ENCODE peak calls at places on chromosomes 4 and X, in five cellular contexts. One of them, this sample, is unnamed.

GRCh38 chrX:26851981-26852380 is 611.2 kb downstream of the PPP4R3C start:
- DNase-seq in AG08396: no peak
- DNase-seq in trophoblast cell: peak
- DNase-seq in fibroblast of mammary gland: peak
- DNase-seq in fibroblast of lung: peak
- DNase-seq in this sample: no peak

GRCh38 chr4:41935652-41936021 is 408 bp downstream of the TMEM33 start:
- DNase-seq in AG08396: peak
- DNase-seq in trophoblast cell: peak
- DNase-seq in fibroblast of mammary gland: peak
- DNase-seq in fibroblast of lung: peak
- DNase-seq in this sample: no peak

GRCh38 chr4:182862921-182863320 is 54.3 kb downstream of the DCTD start:
- DNase-seq in AG08396: no peak
- DNase-seq in trophoblast cell: no peak
- DNase-seq in fibroblast of mammary gland: no peak
- DNase-seq in fibroblast of lung: no peak
- DNase-seq in this sample: peak

GRCh38 chr4:168388890-168389289 is 70.3 kb upstream of the DDX60 start:
- DNase-seq in AG08396: peak
- DNase-seq in trophoblast cell: no peak
- DNase-seq in fibroblast of mammary gland: peak
- DNase-seq in fibroblast of lung: peak
- DNase-seq in this sample: no peak

GRCh38 chrX:8849945-8850344 is 48.8 kb upstream of the FAM9A start:
- DNase-seq in AG08396: no peak
- DNase-seq in trophoblast cell: no peak
- DNase-seq in fibroblast of mammary gland: no peak
- DNase-seq in fibroblast of lung: no peak
- DNase-seq in this sample: no peak

GRCh38 chrX:154315416-154315815 is 19.8 kb downstream of the TKTL1 start:
- DNase-seq in AG08396: no peak
- DNase-seq in trophoblast cell: no peak
- DNase-seq in fibroblast of mammary gland: no peak
- DNase-seq in fibroblast of lung: no peak
- DNase-seq in this sample: peak

GRCh38 chr4:10697071-10697470 is 12.5 kb upstream of the CLNK start:
- DNase-seq in AG08396: no peak
- DNase-seq in trophoblast cell: no peak
- DNase-seq in fibroblast of mammary gland: no peak
- DNase-seq in fibroblast of lung: no peak
- DNase-seq in this sample: no peak

GRCh38 chrX:131783555-131784338 is 239.4 kb upstream of the STK26 start:
- DNase-seq in AG08396: peak
- DNase-seq in trophoblast cell: peak
- DNase-seq in fibroblast of mammary gland: peak
- DNase-seq in fibroblast of lung: no peak
- DNase-seq in this sample: no peak

GRCh38 chrX:119398974-119399771 is at the start of gene SLC25A43:
- DNase-seq in AG08396: peak
- DNase-seq in trophoblast cell: peak
- DNase-seq in fibroblast of mammary gland: peak
- DNase-seq in fibroblast of lung: peak
- DNase-seq in this sample: peak

GRCh38 chr4:78293841-78294301 is 236.7 kb downstream of the FRAS1 start:
- DNase-seq in AG08396: peak
- DNase-seq in trophoblast cell: peak
- DNase-seq in fibroblast of mammary gland: peak
- DNase-seq in fibroblast of lung: peak
- DNase-seq in this sample: no peak

GRCh38 chrX:28498658-28499057 is 88.6 kb upstream of the IL1RAPL1 start:
- DNase-seq in AG08396: no peak
- DNase-seq in trophoblast cell: no peak
- DNase-seq in fibroblast of mammary gland: no peak
- DNase-seq in fibroblast of lung: peak
- DNase-seq in this sample: no peak

GRCh38 chrX:45621356-45622041 is 420.8 kb upstream of the DIPK2B start:
- DNase-seq in AG08396: peak
- DNase-seq in trophoblast cell: peak
- DNase-seq in fibroblast of mammary gland: peak
- DNase-seq in fibroblast of lung: peak
- DNase-seq in this sample: no peak

GRCh38 chr4:37662306-37662705 is 23.9 kb downstream of the RELL1 start:
- DNase-seq in AG08396: no peak
- DNase-seq in trophoblast cell: no peak
- DNase-seq in fibroblast of mammary gland: no peak
- DNase-seq in fibroblast of lung: no peak
- DNase-seq in this sample: no peak

GRCh38 chrX:101229155-101229554 is 9.6 kb downstream of the DRP2 start:
- DNase-seq in AG08396: no peak
- DNase-seq in trophoblast cell: no peak
- DNase-seq in fibroblast of mammary gland: peak
- DNase-seq in fibroblast of lung: peak
- DNase-seq in this sample: no peak

GRCh38 chrX:118272237-118272636 is 73.7 kb upstream of the WDR44 start:
- DNase-seq in AG08396: no peak
- DNase-seq in trophoblast cell: peak
- DNase-seq in fibroblast of mammary gland: peak
- DNase-seq in fibroblast of lung: peak
- DNase-seq in this sample: no peak

GRCh38 chr4:4647041-4647440 is 105.2 kb upstream of the STX18 start:
- DNase-seq in AG08396: peak
- DNase-seq in trophoblast cell: no peak
- DNase-seq in fibroblast of mammary gland: peak
- DNase-seq in fibroblast of lung: no peak
- DNase-seq in this sample: no peak

GRCh38 chr4:152090543-152090942 is 329.7 kb upstream of the GATB start:
- DNase-seq in AG08396: peak
- DNase-seq in trophoblast cell: peak
- DNase-seq in fibroblast of mammary gland: peak
- DNase-seq in fibroblast of lung: peak
- DNase-seq in this sample: no peak

GRCh38 chrX:134172588-134173259 is 64.3 kb upstream of the CCDC160 start:
- DNase-seq in AG08396: peak
- DNase-seq in trophoblast cell: peak
- DNase-seq in fibroblast of mammary gland: no peak
- DNase-seq in fibroblast of lung: peak
- DNase-seq in this sample: no peak

GRCh38 chrX:48083212-48083611 is 11.8 kb upstream of the ZNF630 start:
- DNase-seq in AG08396: peak
- DNase-seq in trophoblast cell: peak
- DNase-seq in fibroblast of mammary gland: peak
- DNase-seq in fibroblast of lung: peak
- DNase-seq in this sample: no peak

GRCh38 chr4:4384837-4385236 is 2.1 kb upstream of the NSG1 start:
- DNase-seq in AG08396: peak
- DNase-seq in trophoblast cell: peak
- DNase-seq in fibroblast of mammary gland: peak
- DNase-seq in fibroblast of lung: no peak
- DNase-seq in this sample: no peak

GRCh38 chr4:117831060-117831683 is 203.1 kb upstream of the NDST3 start:
- DNase-seq in AG08396: no peak
- DNase-seq in trophoblast cell: no peak
- DNase-seq in fibroblast of mammary gland: no peak
- DNase-seq in fibroblast of lung: no peak
- DNase-seq in this sample: no peak

GRCh38 chr4:95232358-95233156 is 316.2 kb downstream of the UNC5C start:
- DNase-seq in AG08396: no peak
- DNase-seq in trophoblast cell: no peak
- DNase-seq in fibroblast of mammary gland: no peak
- DNase-seq in fibroblast of lung: no peak
- DNase-seq in this sample: no peak

GRCh38 chr4:70818921-70819320 is 20.8 kb downstream of the GRSF1 start:
- DNase-seq in AG08396: no peak
- DNase-seq in trophoblast cell: no peak
- DNase-seq in fibroblast of mammary gland: no peak
- DNase-seq in fibroblast of lung: no peak
- DNase-seq in this sample: no peak

GRCh38 chrX:27598312-27598711 is 8.2 kb downstream of the DCAF8L2 start:
- DNase-seq in AG08396: no peak
- DNase-seq in trophoblast cell: no peak
- DNase-seq in fibroblast of mammary gland: no peak
- DNase-seq in fibroblast of lung: no peak
- DNase-seq in this sample: no peak

GRCh38 chr4:118348886-118349285 is 3.9 kb downstream of the PRSS12 start:
- DNase-seq in AG08396: no peak
- DNase-seq in trophoblast cell: peak
- DNase-seq in fibroblast of mammary gland: no peak
- DNase-seq in fibroblast of lung: no peak
- DNase-seq in this sample: no peak

GRCh38 chrX:48972214-48973164 is 845 bp upstream of the KCND1 start:
- DNase-seq in AG08396: peak
- DNase-seq in trophoblast cell: peak
- DNase-seq in fibroblast of mammary gland: peak
- DNase-seq in fibroblast of lung: peak
- DNase-seq in this sample: no peak

GRCh38 chr4:128287159-128287870 is at the start of gene PGRMC2:
- DNase-seq in AG08396: no peak
- DNase-seq in trophoblast cell: peak
- DNase-seq in fibroblast of mammary gland: peak
- DNase-seq in fibroblast of lung: peak
- DNase-seq in this sample: peak

GRCh38 chrX:136736690-136737089 is 44.0 kb downstream of the ARHGEF6 start:
- DNase-seq in AG08396: no peak
- DNase-seq in trophoblast cell: no peak
- DNase-seq in fibroblast of mammary gland: no peak
- DNase-seq in fibroblast of lung: no peak
- DNase-seq in this sample: no peak

GRCh38 chr4:21522296-21522695 is 426.3 kb downstream of the KCNIP4 start:
- DNase-seq in AG08396: no peak
- DNase-seq in trophoblast cell: no peak
- DNase-seq in fibroblast of mammary gland: no peak
- DNase-seq in fibroblast of lung: no peak
- DNase-seq in this sample: no peak

GRCh38 chrX:20620301-20620700 is 353.6 kb upstream of the RPS6KA3 start:
- DNase-seq in AG08396: peak
- DNase-seq in trophoblast cell: peak
- DNase-seq in fibroblast of mammary gland: peak
- DNase-seq in fibroblast of lung: peak
- DNase-seq in this sample: no peak

GRCh38 chr4:170025523-170026252 is 507 bp downstream of the MFAP3L start:
- DNase-seq in AG08396: no peak
- DNase-seq in trophoblast cell: peak
- DNase-seq in fibroblast of mammary gland: peak
- DNase-seq in fibroblast of lung: peak
- DNase-seq in this sample: no peak

GRCh38 chrX:43745938-43746721 is 90.0 kb downstream of the MAOA start:
- DNase-seq in AG08396: no peak
- DNase-seq in trophoblast cell: peak
- DNase-seq in fibroblast of mammary gland: peak
- DNase-seq in fibroblast of lung: no peak
- DNase-seq in this sample: no peak

GRCh38 chrX:112211459-112211858 is 128.9 kb upstream of the TRPC5 start:
- DNase-seq in AG08396: no peak
- DNase-seq in trophoblast cell: no peak
- DNase-seq in fibroblast of mammary gland: no peak
- DNase-seq in fibroblast of lung: no peak
- DNase-seq in this sample: no peak

GRCh38 chr4:159398236-159398638 is 295.4 kb downstream of the RAPGEF2 start:
- DNase-seq in AG08396: no peak
- DNase-seq in trophoblast cell: no peak
- DNase-seq in fibroblast of mammary gland: peak
- DNase-seq in fibroblast of lung: peak
- DNase-seq in this sample: no peak

This sample was measured in chondrocyte.